ENCODE peak calls at places on chromosome 12, in nine cellular contexts. O, S, G, N, Q, U, D, T and V are unnamed samples.
A peak's percentile ranks its signal among the peaks of the same experiment; 100 is the strongest.

GRCh38 chr12:101804409-101804808 is 26.4 kb downstream of the GNPTAB start:
- ATAC-seq in O (no peak), S (no peak), G (no peak), N (no peak), Q (no peak), U (no peak), D (no peak), T (no peak), V (no peak)

GRCh38 chr12:101764393-101764792 is 25.1 kb upstream of the SYCP3 start:
- ATAC-seq in O (no peak), S (no peak), G (no peak), N (no peak), Q (no peak), U (no peak), D (no peak), T (no peak), V (no peak)

GRCh38 chr12:97005612-97006011 is 98.6 kb downstream of the NEDD1 start:
- ATAC-seq in O (no peak), S (no peak), G (no peak), N (no peak), Q (no peak), U (no peak), D (no peak), T (no peak), V (no peak)

GRCh38 chr12:93549174-93549573 is 23.3 kb upstream of the SOCS2 start:
- ATAC-seq in O (no peak), S (no peak), G (no peak), N (no peak), Q (no peak), U (no peak), D (no peak), T (no peak), V (no peak)

GRCh38 chr12:58176296-58176869 is 235.0 kb downstream of the ATP23 start:
- ATAC-seq in O (peak; percentile 81), S (no peak), G (no peak), N (no peak), Q (no peak), U (no peak), D (peak; percentile 53), T (peak; percentile 57), V (peak; percentile 93)

GRCh38 chr12:88854260-88854659 is 274.0 kb upstream of the KITLG start:
- ATAC-seq in O (no peak), S (no peak), G (no peak), N (no peak), Q (no peak), U (no peak), D (peak; percentile 98), T (peak; percentile 77), V (peak; percentile 85)

GRCh38 chr12:95790025-95790911 is at the start of gene NTN4:
- ATAC-seq in O (no peak), S (peak; percentile 70), G (peak; percentile 51), N (peak; percentile 67), Q (peak; percentile 55), U (peak; percentile 29), D (peak; percentile 67), T (peak; percentile 48), V (peak; percentile 71)

GRCh38 chr12:123410041-123410412 is 26.1 kb downstream of the KMT5A start:
- ATAC-seq in O (peak; percentile 15), S (no peak), G (no peak), N (no peak), Q (no peak), U (no peak), D (no peak), T (no peak), V (peak; percentile 12)

GRCh38 chr12:93790472-93791152 is 113.4 kb downstream of the CRADD start:
- ATAC-seq in O (no peak), S (no peak), G (no peak), N (no peak), Q (no peak), U (no peak), D (peak; percentile 70), T (no peak), V (peak; percentile 35)

GRCh38 chr12:75699728-75700496 is 188.5 kb upstream of the KRR1 start:
- ATAC-seq in O (peak; percentile 78), S (no peak), G (no peak), N (no peak), Q (peak; percentile 43), U (no peak), D (no peak), T (no peak), V (peak; percentile 67)

GRCh38 chr12:105357162-105357691 is 26.7 kb downstream of the C12orf75 start:
- ATAC-seq in O (no peak), S (peak; percentile 90), G (peak; percentile 56), N (peak; percentile 90), Q (no peak), U (peak; percentile 68), D (peak; percentile 81), T (no peak), V (peak; percentile 61)

GRCh38 chr12:124469193-124469888 is 98.1 kb downstream of the NCOR2 start:
- ATAC-seq in O (no peak), S (no peak), G (no peak), N (no peak), Q (no peak), U (no peak), D (no peak), T (no peak), V (no peak)

GRCh38 chr12:111590552-111590951 is 8.6 kb downstream of the ATXN2 start:
- ATAC-seq in O (no peak), S (no peak), G (no peak), N (no peak), Q (no peak), U (no peak), D (no peak), T (no peak), V (no peak)

GRCh38 chr12:67111182-67111581 is 158.0 kb upstream of the CAND1 start:
- ATAC-seq in O (no peak), S (no peak), G (no peak), N (no peak), Q (peak; percentile 60), U (no peak), D (no peak), T (no peak), V (no peak)

GRCh38 chr12:24396266-24396665 is 446.8 kb upstream of the SOX5 start:
- ATAC-seq in O (no peak), S (no peak), G (no peak), N (no peak), Q (no peak), U (no peak), D (no peak), T (no peak), V (no peak)

GRCh38 chr12:50003595-50003994 is 21.7 kb downstream of the RACGAP1 start:
- ATAC-seq in O (no peak), S (no peak), G (no peak), N (no peak), Q (no peak), U (no peak), D (no peak), T (peak; percentile 17), V (no peak)

GRCh38 chr12:124847113-124847512 is 16.6 kb downstream of the SCARB1 start:
- ATAC-seq in O (no peak), S (no peak), G (no peak), N (no peak), Q (peak; percentile 70), U (no peak), D (no peak), T (no peak), V (peak; percentile 24)

GRCh38 chr12:48336564-48336963 is 14.2 kb downstream of the ZNF641 start:
- ATAC-seq in O (peak; percentile 79), S (no peak), G (no peak), N (no peak), Q (no peak), U (no peak), D (no peak), T (peak; percentile 78), V (no peak)

GRCh38 chr12:14460212-14460841 is 94.8 kb downstream of the ATF7IP start:
- ATAC-seq in O (no peak), S (peak; percentile 43), G (peak; percentile 49), N (no peak), Q (no peak), U (no peak), D (no peak), T (no peak), V (no peak)

GRCh38 chr12:116044181-116044580 is 233.3 kb downstream of the MED13L start:
- ATAC-seq in O (no peak), S (no peak), G (no peak), N (no peak), Q (peak; percentile 88), U (no peak), D (no peak), T (peak; percentile 81), V (no peak)

GRCh38 chr12:131370791-131371579 is 339.9 kb upstream of the SFSWAP start:
- ATAC-seq in O (peak; percentile 15), S (no peak), G (no peak), N (no peak), Q (no peak), U (no peak), D (no peak), T (no peak), V (no peak)

GRCh38 chr12:105569886-105570285 is 239.4 kb downstream of the C12orf75 start:
- ATAC-seq in O (no peak), S (peak; percentile 28), G (no peak), N (no peak), Q (no peak), U (no peak), D (no peak), T (no peak), V (no peak)

GRCh38 chr12:6146951-6147350 is 22.5 kb upstream of the VWF start:
- ATAC-seq in O (no peak), S (no peak), G (no peak), N (no peak), Q (no peak), U (no peak), D (no peak), T (no peak), V (no peak)

GRCh38 chr12:8057839-8058238 is 8.3 kb downstream of the C3AR1 start:
- ATAC-seq in O (no peak), S (peak; percentile 82), G (no peak), N (no peak), Q (no peak), U (no peak), D (peak; percentile 78), T (peak; percentile 73), V (no peak)